ENCODE peak calls at places on chromosomes 16 and 17, in five cellular contexts. N is fibroblast of mammary gland, I is fibroblast of lung, T is ovary, F is lower leg skin. E is an unnamed sample.
A peak's percentile ranks its signal among the peaks of the same experiment; 100 is the strongest.

GRCh38 chr16:71524566-71525553 is 1.4 kb upstream of the CHST4 start:
- DNase-seq in N (no peak), T (no peak), F (no peak), I (no peak), E (peak; percentile 51)

GRCh38 chr17:79027925-79028491 is 4.0 kb downstream of the C1QTNF1 start:
- DNase-seq in I (peak; percentile 68), F (no peak), N (peak; percentile 38), T (no peak), E (no peak)

GRCh38 chr16:85019659-85020245 is 7.8 kb upstream of the KIAA0513 start:
- DNase-seq in F (no peak), T (no peak), I (no peak), N (no peak), E (no peak)

GRCh38 chr17:36481829-36482228 is 4.7 kb upstream of the ZNHIT3 start:
- DNase-seq in F (no peak), N (no peak), I (no peak), T (no peak), E (no peak)

GRCh38 chr17:57442401-57442823 is 186.1 kb downstream of the MSI2 start:
- DNase-seq in F (no peak), I (peak; percentile 78), T (peak; percentile 51), N (peak; percentile 29), E (no peak)

GRCh38 chr17:77320046-77320445 is 179.3 kb downstream of the SEC14L1 start:
- DNase-seq in T (peak; percentile 49), F (peak; percentile 49), I (peak; percentile 85), N (peak; percentile 90), E (no peak)

GRCh38 chr16:72666267-72666666 is 381.7 kb downstream of the ZFHX3 start:
- DNase-seq in I (peak; percentile 31), N (peak; percentile 7), F (no peak), T (no peak), E (peak; percentile 4)

GRCh38 chr16:56257666-56258359 is 66.5 kb downstream of the GNAO1 start:
- DNase-seq in N (no peak), T (no peak), I (no peak), F (no peak), E (no peak)

GRCh38 chr17:75088902-75089417 is 1.2 kb downstream of the SLC16A5 start:
- DNase-seq in F (no peak), I (no peak), T (no peak), N (peak; percentile 60), E (peak; percentile 46)

GRCh38 chr16:50509521-50510341 is 38.5 kb upstream of the NKD1 start:
- DNase-seq in N (peak; percentile 13), I (peak; percentile 10), F (no peak), T (no peak), E (peak; percentile 37)

GRCh38 chr17:9185142-9185541 is 163.8 kb downstream of the NTN1 start:
- DNase-seq in I (no peak), F (no peak), T (no peak), N (no peak), E (no peak)

GRCh38 chr16:89473791-89474414 is 16.5 kb downstream of the ANKRD11 start:
- DNase-seq in N (peak; percentile 82), T (no peak), I (peak; percentile 48), F (no peak), E (peak; percentile 82)

GRCh38 chr17:17613708-17614114 is 22.2 kb upstream of the PEMT start:
- DNase-seq in F (peak; percentile 65), T (peak; percentile 39), I (peak; percentile 78), N (peak; percentile 80), E (peak; percentile 75)

GRCh38 chr16:73275448-73275847 is 227.5 kb upstream of the ZFHX3 start:
- DNase-seq in F (no peak), I (no peak), T (no peak), N (no peak), E (no peak)

GRCh38 chr17:2755941-2756724 is 6.7 kb upstream of the CCDC92B start:
- DNase-seq in I (no peak), F (no peak), T (no peak), N (peak; percentile 5), E (peak; percentile 11)

GRCh38 chr17:2750721-2751120 is 1.3 kb upstream of the CCDC92B start:
- DNase-seq in I (no peak), N (no peak), T (no peak), F (no peak), E (no peak)

GRCh38 chr17:2749058-2749783 is at the start of gene CCDC92B:
- DNase-seq in T (no peak), F (no peak), N (no peak), I (no peak), E (no peak)

GRCh38 chr17:2749784-2750181 is 331 bp upstream of the CCDC92B start:
- DNase-seq in T (peak; percentile 81), I (peak; percentile 58), F (peak; percentile 29), N (peak; percentile 54), E (peak; percentile 76)

DNA sequence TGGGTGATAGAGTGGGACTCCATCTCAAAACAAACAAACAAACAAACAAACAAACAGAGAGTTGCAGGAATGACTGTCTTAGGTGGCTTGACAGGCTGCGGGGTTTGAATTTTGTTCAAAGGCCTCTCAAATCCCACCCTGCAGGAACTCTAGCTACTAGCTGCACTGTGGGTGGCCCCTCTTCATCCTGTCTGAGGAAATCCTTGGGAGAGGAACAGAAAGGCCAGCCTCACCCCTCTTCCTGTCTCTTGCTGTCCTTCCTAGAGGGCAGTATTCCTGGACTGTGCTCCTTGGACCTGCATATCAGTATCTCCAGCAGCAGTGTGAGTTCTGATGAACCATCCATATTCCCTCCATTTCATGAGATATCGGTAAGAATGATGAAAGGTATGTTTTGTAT is 2.0 kb upstream of the CCDC92B start:
- DNase-seq in N (no peak), T (no peak), F (no peak), I (no peak), E (no peak)
- H3K4me3 ChIP-seq in N (no peak overlapping the region), T (no peak overlapping the region), F (no peak overlapping the region), I (no peak overlapping the region), E (no peak overlapping the region)

GRCh38 chr16:81939164-81940067 is 71.9 kb downstream of the SDR42E1 start:
- DNase-seq in N (no peak), T (no peak), F (no peak), I (no peak), E (no peak)

GRCh38 chr16:81945665-81946064 is 65.6 kb downstream of the SDR42E1 start:
- DNase-seq in I (no peak), T (no peak), F (no peak), N (peak; percentile 53), E (no peak)

GRCh38 chr16:81938331-81939163 is 72.7 kb downstream of the SDR42E1 start:
- DNase-seq in N (no peak), F (no peak), T (no peak), I (no peak), E (peak; percentile 67)

GRCh38 chr16:81937305-81938038 is 73.8 kb downstream of the SDR42E1 start:
- DNase-seq in F (no peak), N (no peak), I (no peak), T (no peak), E (peak; percentile 81)

GRCh38 chr16:81940781-81941560 is 70.3 kb downstream of the SDR42E1 start:
- DNase-seq in T (no peak), F (no peak), I (peak; percentile 73), N (peak; percentile 67), E (peak; percentile 72)
- TF ChIP-seq CTCF in T (no peak), F (no peak), I (peak; percentile 35), N (peak; percentile 49), E (peak; percentile 55)

DNA sequence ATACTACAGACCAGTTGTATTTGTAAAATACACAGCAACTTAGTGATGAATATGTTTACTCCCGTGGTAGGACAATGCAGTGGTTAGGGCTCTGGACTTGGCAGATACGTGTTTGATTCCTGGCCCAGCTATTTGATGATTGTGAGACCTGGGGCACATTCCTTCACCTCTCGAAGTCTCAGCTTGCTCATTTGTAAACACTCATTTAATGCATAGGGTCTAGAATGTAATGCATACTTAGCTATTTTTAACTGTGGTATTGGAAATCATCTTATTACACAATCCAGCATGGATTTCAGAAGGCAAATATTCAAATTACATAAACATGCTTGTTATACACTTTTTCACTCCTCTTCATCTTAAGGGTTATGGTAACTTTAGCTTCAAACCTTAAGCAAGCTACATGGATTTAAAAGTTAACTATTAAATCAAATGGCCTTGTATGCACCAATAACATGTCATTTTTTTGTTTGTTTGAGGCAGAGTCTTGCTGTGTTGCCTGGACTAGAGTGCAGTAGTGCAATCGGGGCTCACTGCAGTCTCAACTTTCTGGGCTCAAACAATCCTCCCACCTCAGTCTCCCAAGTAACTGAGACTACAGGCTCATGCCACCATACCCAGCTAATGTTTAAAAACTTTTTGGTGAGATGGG is 52.4 kb downstream of the VAT1L start:
- DNase-seq in I (peak; percentile 70), N (no peak), F (no peak), T (no peak), E (peak; percentile 48)
- H3K4me3 ChIP-seq in I (no peak overlapping the region), N (no peak overlapping the region), F (no peak overlapping the region), T (no peak overlapping the region), E (no peak overlapping the region)

GRCh38 chr17:55735784-55736405 is 13.2 kb upstream of the TMEM100 start:
- DNase-seq in T (no peak), N (peak; percentile 77), I (peak; percentile 74), F (peak; percentile 47), E (peak; percentile 67)
- TF ChIP-seq CTCF in T (no peak), N (peak; percentile 91), I (peak; percentile 76), F (no peak), E (peak; percentile 88)

DNA sequence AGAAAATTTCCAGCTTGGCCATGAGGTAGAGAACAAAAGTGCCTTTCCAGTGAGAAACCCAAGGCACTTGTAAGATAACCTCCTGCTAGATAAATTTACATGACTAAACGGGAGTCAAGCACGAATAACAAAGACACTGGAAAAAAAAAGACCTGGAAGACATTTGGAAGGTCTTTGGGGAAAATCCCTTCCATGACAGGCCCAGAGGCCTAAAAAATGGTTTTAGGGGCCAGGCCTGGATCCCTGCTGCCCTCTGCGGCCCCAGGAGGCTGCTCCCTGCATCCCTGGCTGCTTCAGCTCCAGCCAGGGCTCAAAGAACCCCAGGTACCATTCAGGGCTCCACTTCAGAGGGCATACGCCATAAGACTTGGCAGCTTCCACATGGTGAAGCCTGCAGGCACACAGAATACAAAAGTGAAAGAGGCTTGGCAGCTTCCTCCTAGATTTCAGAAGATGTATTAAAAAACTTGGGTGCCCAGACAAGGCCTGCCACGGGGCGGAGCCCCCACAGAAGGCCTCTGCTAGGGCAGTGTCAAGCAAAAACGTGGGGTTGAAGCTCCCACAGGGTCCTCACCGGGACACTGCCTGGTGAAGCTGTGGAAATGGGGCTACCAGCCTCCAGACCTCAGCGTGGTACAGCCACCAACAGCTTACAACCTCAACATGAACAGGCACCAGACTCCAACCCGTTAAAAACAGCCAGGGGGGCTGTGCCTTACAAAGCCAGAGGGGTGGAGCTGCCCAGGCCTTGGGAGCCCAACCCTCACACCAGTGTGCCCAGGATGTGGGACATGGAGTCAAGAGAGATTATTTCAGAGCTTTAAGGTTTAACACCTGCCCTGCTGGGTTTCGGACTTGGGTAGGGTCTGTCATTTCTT is 77.1 kb downstream of the SDK2 start:
- DNase-seq in T (no peak), F (no peak), N (no peak), I (no peak), E (no peak)
- H3K4me3 ChIP-seq in T (no peak overlapping the region), F (no peak overlapping the region), N (no peak overlapping the region), I (no peak overlapping the region), E (no peak overlapping the region)

E was measured in epithelial cell of esophagus.